ENCODE peak calls at places on chromosome 6, in five cellular contexts. T is NCI-H1930, A is uterus, Z is Caco-2, O is AG09319. J is an unnamed sample.

GRCh38 chr6:139981810-139982550 is 607.5 kb upstream of the CITED2 start:
- DNase-seq in T (no peak), O (no peak), Z (peak), A (no peak), J (no peak)

GRCh38 chr6:166866839-166867637 is 89.3 kb downstream of the RNASET2 start:
- DNase-seq in T (no peak), Z (no peak), O (no peak), A (no peak), J (no peak)

GRCh38 chr6:29722773-29723665 is at the start of gene HLA-F:
- DNase-seq in O (peak), A (peak), T (peak), Z (peak), J (no peak)

GRCh38 chr6:150732765-150733539 is 132.6 kb upstream of the MTHFD1L start:
- DNase-seq in T (no peak), O (no peak), Z (no peak), A (no peak), J (no peak)

GRCh38 chr6:111865909-111866546 is 7.2 kb downstream of the FYN start:
- DNase-seq in Z (no peak), T (no peak), O (no peak), A (no peak), J (no peak)

GRCh38 chr6:32669893-32670292 is 3.4 kb upstream of the HLA-DQB1 start:
- DNase-seq in T (no peak), A (no peak), Z (no peak), O (no peak), J (no peak)

GRCh38 chr6:78605909-78606446 is 261.4 kb upstream of the IRAK1BP1 start:
- DNase-seq in A (no peak), O (no peak), T (no peak), Z (no peak), J (peak)

GRCh38 chr6:138540468-138540867 is 41.2 kb upstream of the NHSL1 start:
- DNase-seq in T (no peak), Z (no peak), O (peak), A (no peak), J (peak)

GRCh38 chr6:157068691-157069228 is 254.6 kb downstream of the TMEM242 start:
- DNase-seq in T (no peak), O (no peak), Z (no peak), A (no peak), J (no peak)

GRCh38 chr6:105606871-105607421 is 204.1 kb upstream of the PREP start:
- DNase-seq in O (no peak), T (no peak), A (no peak), Z (peak), J (no peak)

GRCh38 chr6:33017024-33017423 is 7.6 kb upstream of the HLA-DOA start:
- DNase-seq in A (no peak), T (no peak), Z (no peak), O (no peak), J (no peak)

GRCh38 chr6:143400258-143401059 is 50.0 kb downstream of the ADAT2 start:
- DNase-seq in Z (no peak), T (no peak), A (no peak), O (no peak), J (no peak)

GRCh38 chr6:13560651-13561044 is 13.8 kb upstream of the SIRT5 start:
- DNase-seq in T (no peak), O (no peak), Z (no peak), A (no peak), J (no peak)

J was measured in AG04450.